ENCODE peak calls at places on chromosomes 11 and 22, in six cellular contexts. One of them, this sample, is unnamed.

GRCh38 chr11:57776101-57776511 is 14.5 kb downstream of the CTNND1 start:
- DNase-seq in cardiac fibroblast: peak
- DNase-seq in heart left ventricle: peak
- DNase-seq in GM12865: no peak
- DNase-seq in IMR-90: peak
- DNase-seq in tibial nerve: no peak
- DNase-seq in this sample: peak

GRCh38 chr11:78575478-78575877 is 814 bp upstream of the NARS2 start:
- DNase-seq in cardiac fibroblast: no peak
- DNase-seq in heart left ventricle: no peak
- DNase-seq in GM12865: no peak
- DNase-seq in IMR-90: no peak
- DNase-seq in tibial nerve: no peak
- DNase-seq in this sample: no peak

GRCh38 chr22:17868771-17869170 is 94.5 kb upstream of the BID start:
- DNase-seq in cardiac fibroblast: no peak
- DNase-seq in heart left ventricle: no peak
- DNase-seq in GM12865: no peak
- DNase-seq in IMR-90: no peak
- DNase-seq in tibial nerve: no peak
- DNase-seq in this sample: no peak

GRCh38 chr11:71311176-71311925 is 59.0 kb upstream of the SHANK2 start:
- DNase-seq in cardiac fibroblast: no peak
- DNase-seq in heart left ventricle: no peak
- DNase-seq in GM12865: no peak
- DNase-seq in IMR-90: no peak
- DNase-seq in tibial nerve: no peak
- DNase-seq in this sample: no peak

GRCh38 chr11:69413015-69413801 is 68.3 kb upstream of the LINC01488 start:
- DNase-seq in cardiac fibroblast: no peak
- DNase-seq in heart left ventricle: no peak
- DNase-seq in GM12865: no peak
- DNase-seq in IMR-90: no peak
- DNase-seq in tibial nerve: no peak
- DNase-seq in this sample: no peak

GRCh38 chr22:42932197-42932519 is 75.1 kb upstream of the ARFGAP3 start:
- DNase-seq in cardiac fibroblast: no peak
- DNase-seq in heart left ventricle: no peak
- DNase-seq in GM12865: no peak
- DNase-seq in IMR-90: no peak
- DNase-seq in tibial nerve: no peak
- DNase-seq in this sample: no peak

GRCh38 chr11:22256876-22257275 is 64.0 kb downstream of the ANO5 start:
- DNase-seq in cardiac fibroblast: no peak
- DNase-seq in heart left ventricle: no peak
- DNase-seq in GM12865: no peak
- DNase-seq in IMR-90: no peak
- DNase-seq in tibial nerve: no peak
- DNase-seq in this sample: no peak

GRCh38 chr22:39264344-39265116 is 19.7 kb upstream of the PDGFB start:
- DNase-seq in cardiac fibroblast: no peak
- DNase-seq in heart left ventricle: peak
- DNase-seq in GM12865: peak
- DNase-seq in IMR-90: no peak
- DNase-seq in tibial nerve: peak
- DNase-seq in this sample: no peak

GRCh38 chr11:122721964-122722266 is 66.4 kb downstream of the UBASH3B start:
- DNase-seq in cardiac fibroblast: peak
- DNase-seq in heart left ventricle: no peak
- DNase-seq in GM12865: no peak
- DNase-seq in IMR-90: peak
- DNase-seq in tibial nerve: no peak
- DNase-seq in this sample: peak

GRCh38 chr11:9716275-9717039 is 52.6 kb downstream of the SWAP70 start:
- DNase-seq in cardiac fibroblast: peak
- DNase-seq in heart left ventricle: no peak
- DNase-seq in GM12865: peak
- DNase-seq in IMR-90: peak
- DNase-seq in tibial nerve: no peak
- DNase-seq in this sample: peak

GRCh38 chr11:110121204-110121603 is 28.0 kb downstream of the ZC3H12C start:
- DNase-seq in cardiac fibroblast: peak
- DNase-seq in heart left ventricle: no peak
- DNase-seq in GM12865: no peak
- DNase-seq in IMR-90: peak
- DNase-seq in tibial nerve: no peak
- DNase-seq in this sample: peak

GRCh38 chr11:30346068-30346688 is 23.3 kb downstream of the ARL14EP start:
- DNase-seq in cardiac fibroblast: peak
- DNase-seq in heart left ventricle: no peak
- DNase-seq in GM12865: peak
- DNase-seq in IMR-90: peak
- DNase-seq in tibial nerve: no peak
- DNase-seq in this sample: peak

GRCh38 chr11:134275534-134276395 is at the start of gene GLB1L3:
- DNase-seq in cardiac fibroblast: no peak
- DNase-seq in heart left ventricle: no peak
- DNase-seq in GM12865: peak
- DNase-seq in IMR-90: no peak
- DNase-seq in tibial nerve: no peak
- DNase-seq in this sample: peak

GRCh38 chr11:117909611-117910382 is 19.4 kb downstream of the TMPRSS13 start:
- DNase-seq in cardiac fibroblast: no peak
- DNase-seq in heart left ventricle: no peak
- DNase-seq in GM12865: no peak
- DNase-seq in IMR-90: no peak
- DNase-seq in tibial nerve: no peak
- DNase-seq in this sample: no peak

GRCh38 chr22:37229012-37229804 is 14.9 kb downstream of the RAC2 start:
- DNase-seq in cardiac fibroblast: peak
- DNase-seq in heart left ventricle: no peak
- DNase-seq in GM12865: peak
- DNase-seq in IMR-90: peak
- DNase-seq in tibial nerve: no peak
- DNase-seq in this sample: peak

GRCh38 chr11:101860694-101861371 is 54.0 kb upstream of the CEP126 start:
- DNase-seq in cardiac fibroblast: peak
- DNase-seq in heart left ventricle: peak
- DNase-seq in GM12865: peak
- DNase-seq in IMR-90: peak
- DNase-seq in tibial nerve: no peak
- DNase-seq in this sample: peak

GRCh38 chr22:27965547-27965946 is 46.5 kb upstream of the PITPNB start:
- DNase-seq in cardiac fibroblast: no peak
- DNase-seq in heart left ventricle: no peak
- DNase-seq in GM12865: no peak
- DNase-seq in IMR-90: peak
- DNase-seq in tibial nerve: no peak
- DNase-seq in this sample: peak

GRCh38 chr11:65043881-65044501 is 3.0 kb downstream of the SAC3D1 start:
- DNase-seq in cardiac fibroblast: peak
- DNase-seq in heart left ventricle: peak
- DNase-seq in GM12865: no peak
- DNase-seq in IMR-90: peak
- DNase-seq in tibial nerve: no peak
- DNase-seq in this sample: no peak

GRCh38 chr11:111730031-111730430 is 36.2 kb downstream of the PPP2R1B start:
- DNase-seq in cardiac fibroblast: peak
- DNase-seq in heart left ventricle: no peak
- DNase-seq in GM12865: no peak
- DNase-seq in IMR-90: no peak
- DNase-seq in tibial nerve: no peak
- DNase-seq in this sample: peak

GRCh38 chr22:37654556-37655251 is 3.8 kb upstream of the PDXP start:
- DNase-seq in cardiac fibroblast: no peak
- DNase-seq in heart left ventricle: no peak
- DNase-seq in GM12865: no peak
- DNase-seq in IMR-90: no peak
- DNase-seq in tibial nerve: no peak
- DNase-seq in this sample: no peak

GRCh38 chr11:14065153-14065552 is 102.6 kb downstream of the SPON1 start:
- DNase-seq in cardiac fibroblast: no peak
- DNase-seq in heart left ventricle: no peak
- DNase-seq in GM12865: no peak
- DNase-seq in IMR-90: no peak
- DNase-seq in tibial nerve: no peak
- DNase-seq in this sample: no peak

GRCh38 chr11:69442012-69442806 is 39.3 kb upstream of the LINC01488 start:
- DNase-seq in cardiac fibroblast: no peak
- DNase-seq in heart left ventricle: peak
- DNase-seq in GM12865: no peak
- DNase-seq in IMR-90: no peak
- DNase-seq in tibial nerve: no peak
- DNase-seq in this sample: no peak

GRCh38 chr22:20562607-20563463 is 55.4 kb downstream of the MED15 start:
- DNase-seq in cardiac fibroblast: no peak
- DNase-seq in heart left ventricle: no peak
- DNase-seq in GM12865: no peak
- DNase-seq in IMR-90: no peak
- DNase-seq in tibial nerve: no peak
- DNase-seq in this sample: no peak

GRCh38 chr11:76721755-76722677 is 51.5 kb upstream of the LRRC32 start:
- DNase-seq in cardiac fibroblast: peak
- DNase-seq in heart left ventricle: peak
- DNase-seq in GM12865: peak
- DNase-seq in IMR-90: peak
- DNase-seq in tibial nerve: peak
- DNase-seq in this sample: peak

GRCh38 chr11:27234043-27234668 is 128.9 kb downstream of the CCDC34 start:
- DNase-seq in cardiac fibroblast: peak
- DNase-seq in heart left ventricle: peak
- DNase-seq in GM12865: peak
- DNase-seq in IMR-90: peak
- DNase-seq in tibial nerve: no peak
- DNase-seq in this sample: peak

GRCh38 chr11:1930448-1930802 is 10.9 kb downstream of the TNNT3 start:
- DNase-seq in cardiac fibroblast: peak
- DNase-seq in heart left ventricle: no peak
- DNase-seq in GM12865: no peak
- DNase-seq in IMR-90: no peak
- DNase-seq in tibial nerve: no peak
- DNase-seq in this sample: no peak

DNA sequence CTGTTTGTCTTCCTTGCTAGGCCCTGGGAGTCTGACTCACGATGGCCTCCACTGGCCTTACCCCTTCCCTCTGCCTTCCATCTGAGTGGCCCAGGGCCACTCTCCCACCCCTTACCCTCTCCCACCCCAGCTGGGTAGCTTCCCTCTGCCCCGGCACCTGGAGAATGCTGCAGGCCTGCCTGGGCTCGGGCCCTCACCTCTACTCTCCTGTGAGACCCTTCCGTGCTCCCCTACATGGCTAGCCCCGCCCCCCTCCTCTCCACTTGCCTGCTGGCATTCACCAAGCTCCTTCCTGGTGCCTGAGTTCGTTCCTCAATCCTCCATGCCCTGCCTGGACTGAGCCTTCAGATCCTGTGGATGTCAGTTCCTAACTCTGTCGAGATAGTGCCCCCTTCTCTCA is 8.7 kb downstream of the RAB36 start:
- DNase-seq in cardiac fibroblast: no peak
- DNase-seq in heart left ventricle: no peak
- DNase-seq in GM12865: no peak
- DNase-seq in IMR-90: no peak
- DNase-seq in tibial nerve: no peak
- DNase-seq in this sample: no peak
- H3K4me3 ChIP-seq in cardiac fibroblast: no peak
- H3K4me3 ChIP-seq in heart left ventricle: no peak
- H3K4me3 ChIP-seq in GM12865: no peak
- H3K4me3 ChIP-seq in IMR-90: no peak
- H3K4me3 ChIP-seq in tibial nerve: no peak
- H3K4me3 ChIP-seq in this sample: no peak

GRCh38 chr22:40747361-40747760 is 68.1 kb downstream of the MCHR1 start:
- DNase-seq in cardiac fibroblast: no peak
- DNase-seq in heart left ventricle: no peak
- DNase-seq in GM12865: no peak
- DNase-seq in IMR-90: no peak
- DNase-seq in tibial nerve: no peak
- DNase-seq in this sample: no peak
- TF ChIP-seq CTCF in cardiac fibroblast: no peak
- TF ChIP-seq CTCF in heart left ventricle: no peak
- TF ChIP-seq CTCF in GM12865: no peak
- TF ChIP-seq CTCF in IMR-90: no peak
- TF ChIP-seq CTCF in tibial nerve: no peak
- TF ChIP-seq CTCF in this sample: no peak

GRCh38 chr11:862704-863388 is 20.2 kb downstream of the TSPAN4 start:
- DNase-seq in cardiac fibroblast: no peak
- DNase-seq in heart left ventricle: no peak
- DNase-seq in GM12865: no peak
- DNase-seq in IMR-90: no peak
- DNase-seq in tibial nerve: no peak
- DNase-seq in this sample: no peak
- H3K4me3 ChIP-seq in cardiac fibroblast: no peak
- H3K4me3 ChIP-seq in heart left ventricle: no peak
- H3K4me3 ChIP-seq in GM12865: no peak
- H3K4me3 ChIP-seq in IMR-90: no peak
- H3K4me3 ChIP-seq in tibial nerve: no peak
- H3K4me3 ChIP-seq in this sample: no peak

GRCh38 chr22:47781024-47781423 is 1018.6 kb downstream of the TBC1D22A start:
- DNase-seq in cardiac fibroblast: no peak
- DNase-seq in heart left ventricle: no peak
- DNase-seq in GM12865: no peak
- DNase-seq in IMR-90: no peak
- DNase-seq in tibial nerve: no peak
- DNase-seq in this sample: no peak

GRCh38 chr22:47781427-47782111 is 1019.1 kb downstream of the TBC1D22A start:
- DNase-seq in cardiac fibroblast: no peak
- DNase-seq in heart left ventricle: no peak
- DNase-seq in GM12865: no peak
- DNase-seq in IMR-90: no peak
- DNase-seq in tibial nerve: no peak
- DNase-seq in this sample: no peak

GRCh38 chr22:47778160-47778658 is 1015.8 kb downstream of the TBC1D22A start:
- DNase-seq in cardiac fibroblast: no peak
- DNase-seq in heart left ventricle: no peak
- DNase-seq in GM12865: no peak
- DNase-seq in IMR-90: no peak
- DNase-seq in tibial nerve: no peak
- DNase-seq in this sample: no peak

GRCh38 chr22:47779474-47779873 is 1017.0 kb downstream of the TBC1D22A start:
- DNase-seq in cardiac fibroblast: no peak
- DNase-seq in heart left ventricle: no peak
- DNase-seq in GM12865: no peak
- DNase-seq in IMR-90: no peak
- DNase-seq in tibial nerve: no peak
- DNase-seq in this sample: no peak

DNA sequence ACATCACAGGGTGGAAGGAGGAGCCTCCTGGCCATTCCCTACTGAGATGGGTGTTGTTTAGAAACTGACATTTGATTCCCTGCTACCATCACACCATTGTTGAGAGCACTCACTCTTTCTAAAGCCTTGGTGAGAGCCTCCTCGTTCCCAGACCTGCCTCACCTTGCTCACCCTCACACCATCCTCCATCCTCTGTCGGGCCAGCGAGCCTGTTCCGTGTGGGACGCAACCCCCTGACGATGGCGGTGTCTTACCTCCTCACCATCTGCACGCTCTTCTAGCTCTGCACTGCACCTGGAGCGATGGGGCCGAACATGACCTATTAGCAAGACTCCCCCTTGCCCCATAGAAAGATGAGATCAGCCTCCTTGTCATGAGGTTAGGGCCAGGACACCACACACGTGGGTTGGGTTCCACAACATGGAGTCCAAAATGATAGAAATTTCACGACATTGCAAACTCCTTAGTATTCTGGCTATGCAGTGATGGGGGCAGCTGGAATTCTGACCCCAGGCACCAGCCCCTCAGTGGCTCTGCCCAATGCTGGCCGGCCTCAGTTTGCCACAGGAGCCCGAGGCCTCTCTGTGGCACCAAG is 1017.9 kb downstream of the TBC1D22A start:
- DNase-seq in cardiac fibroblast: no peak
- DNase-seq in heart left ventricle: no peak
- DNase-seq in GM12865: no peak
- DNase-seq in IMR-90: no peak
- DNase-seq in tibial nerve: no peak
- DNase-seq in this sample: no peak
- TF ChIP-seq CTCF in cardiac fibroblast: no peak
- TF ChIP-seq CTCF in heart left ventricle: no peak
- TF ChIP-seq CTCF in GM12865: no peak
- TF ChIP-seq CTCF in IMR-90: no peak
- TF ChIP-seq CTCF in tibial nerve: no peak
- TF ChIP-seq CTCF in this sample: no peak

This sample was measured in choroid plexus epithelial cell.